ENCODE peak calls at places on chromosomes 12 and 14, in seven cellular contexts. One of them, this sample, is unnamed. For H3K4me1, the result is how much of the 10 kb centered on the place peaks cover.

GRCh38 chr14:55417955-55418354 is 6.3 kb upstream of the ATG14 start:
- DNase-seq in ovary: no peak
- DNase-seq in SK-N-SH: peak
- DNase-seq in tibial nerve: no peak
- DNase-seq in H1: no peak
- DNase-seq in transverse colon: no peak
- DNase-seq in stomach: no peak
- DNase-seq in this sample: no peak

GRCh38 chr12:57452937-57453509 is 2.1 kb upstream of the INHBE start:
- DNase-seq in tibial nerve: peak
- DNase-seq in stomach: peak
- DNase-seq in ovary: peak
- DNase-seq in transverse colon: peak
- DNase-seq in SK-N-SH: peak
- DNase-seq in H1: peak
- DNase-seq in this sample: no peak

GRCh38 chr14:93304771-93305170 is 28.1 kb downstream of the BTBD7 start:
- DNase-seq in ovary: no peak
- DNase-seq in H1: no peak
- DNase-seq in stomach: no peak
- DNase-seq in tibial nerve: no peak
- DNase-seq in SK-N-SH: no peak
- DNase-seq in transverse colon: no peak
- DNase-seq in this sample: no peak

GRCh38 chr12:40185303-40185693 is 39.5 kb upstream of the LRRK2 start:
- DNase-seq in transverse colon: no peak
- DNase-seq in stomach: no peak
- DNase-seq in H1: no peak
- DNase-seq in SK-N-SH: no peak
- DNase-seq in tibial nerve: no peak
- DNase-seq in ovary: no peak
- DNase-seq in this sample: no peak

GRCh38 chr12:32895688-32896437 is 714 bp downstream of the PKP2 start:
- DNase-seq in H1: peak
- DNase-seq in stomach: peak
- DNase-seq in tibial nerve: no peak
- DNase-seq in transverse colon: peak
- DNase-seq in ovary: peak
- DNase-seq in SK-N-SH: no peak
- DNase-seq in this sample: no peak

GRCh38 chr12:62379026-62379722 is 87.5 kb upstream of the MON2 start:
- DNase-seq in ovary: no peak
- DNase-seq in tibial nerve: no peak
- DNase-seq in stomach: no peak
- DNase-seq in SK-N-SH: no peak
- DNase-seq in H1: no peak
- DNase-seq in transverse colon: no peak
- DNase-seq in this sample: no peak

GRCh38 chr12:25755681-25756260 is 202.7 kb upstream of the LMNTD1 start:
- DNase-seq in stomach: no peak
- DNase-seq in ovary: no peak
- DNase-seq in H1: no peak
- DNase-seq in SK-N-SH: no peak
- DNase-seq in tibial nerve: no peak
- DNase-seq in transverse colon: no peak
- DNase-seq in this sample: no peak

GRCh38 chr14:35384386-35385041 is 20.0 kb downstream of the NFKBIA start:
- DNase-seq in stomach: no peak
- DNase-seq in H1: no peak
- DNase-seq in transverse colon: peak
- DNase-seq in tibial nerve: peak
- DNase-seq in SK-N-SH: no peak
- DNase-seq in ovary: peak
- DNase-seq in this sample: no peak

GRCh38 chr12:110314308-110314707 is 33.3 kb downstream of the ATP2A2 start:
- DNase-seq in ovary: no peak
- DNase-seq in SK-N-SH: no peak
- DNase-seq in H1: no peak
- DNase-seq in stomach: no peak
- DNase-seq in transverse colon: no peak
- DNase-seq in tibial nerve: no peak
- DNase-seq in this sample: no peak

GRCh38 chr14:28751467-28752058 is 15.0 kb upstream of the FOXG1 start:
- DNase-seq in ovary: no peak
- DNase-seq in SK-N-SH: peak
- DNase-seq in transverse colon: no peak
- DNase-seq in tibial nerve: no peak
- DNase-seq in stomach: peak
- DNase-seq in H1: peak
- DNase-seq in this sample: no peak

GRCh38 chr12:124698211-124698997 is 131.0 kb upstream of the NCOR2 start:
- DNase-seq in stomach: peak
- DNase-seq in transverse colon: no peak
- DNase-seq in tibial nerve: no peak
- DNase-seq in SK-N-SH: no peak
- DNase-seq in H1: no peak
- DNase-seq in ovary: no peak
- DNase-seq in this sample: no peak

GRCh38 chr14:75647650-75648049 is 13.0 kb downstream of the ERG28 start:
- DNase-seq in tibial nerve: peak
- DNase-seq in H1: no peak
- DNase-seq in transverse colon: no peak
- DNase-seq in ovary: peak
- DNase-seq in SK-N-SH: no peak
- DNase-seq in stomach: no peak
- DNase-seq in this sample: no peak

GRCh38 chr12:110080410-110080809 is 32.1 kb upstream of the C12orf76 start:
- DNase-seq in ovary: no peak
- DNase-seq in SK-N-SH: no peak
- DNase-seq in stomach: no peak
- DNase-seq in tibial nerve: no peak
- DNase-seq in H1: no peak
- DNase-seq in transverse colon: peak
- DNase-seq in this sample: no peak

GRCh38 chr12:120820885-120821510 is 83.2 kb downstream of the SPPL3 start:
- DNase-seq in SK-N-SH: no peak
- DNase-seq in H1: no peak
- DNase-seq in stomach: no peak
- DNase-seq in tibial nerve: no peak
- DNase-seq in transverse colon: no peak
- DNase-seq in ovary: no peak
- DNase-seq in this sample: no peak

GRCh38 chr14:53925201-53925766 is 31.3 kb downstream of the BMP4 start:
- DNase-seq in stomach: no peak
- DNase-seq in H1: no peak
- DNase-seq in SK-N-SH: no peak
- DNase-seq in transverse colon: no peak
- DNase-seq in tibial nerve: no peak
- DNase-seq in ovary: no peak
- DNase-seq in this sample: no peak
- H3K4me1 ChIP-seq in stomach: under half
- H3K4me1 ChIP-seq in H1: under half
- H3K4me1 ChIP-seq in SK-N-SH: under half
- H3K4me1 ChIP-seq in transverse colon: under half
- H3K4me1 ChIP-seq in tibial nerve: under half
- H3K4me1 ChIP-seq in ovary: under half
- H3K4me1 ChIP-seq in this sample: under half

GRCh38 chr12:10613334-10614055 is at the start of gene MAGOHB:
- DNase-seq in SK-N-SH: peak
- DNase-seq in stomach: peak
- DNase-seq in H1: peak
- DNase-seq in ovary: peak
- DNase-seq in tibial nerve: peak
- DNase-seq in transverse colon: peak
- DNase-seq in this sample: peak
- TF ChIP-seq EP300 in SK-N-SH: no peak
- TF ChIP-seq EP300 in stomach: no peak
- TF ChIP-seq EP300 in H1: no peak
- TF ChIP-seq EP300 in ovary: no peak
- TF ChIP-seq EP300 in tibial nerve: peak
- TF ChIP-seq EP300 in transverse colon: no peak
- TF ChIP-seq EP300 in this sample: no peak

GRCh38 chr14:104688505-104688754 is 988 bp upstream of the INF2 start:
- DNase-seq in stomach: no peak
- DNase-seq in transverse colon: no peak
- DNase-seq in ovary: no peak
- DNase-seq in tibial nerve: no peak
- DNase-seq in SK-N-SH: no peak
- DNase-seq in H1: no peak
- DNase-seq in this sample: no peak

GRCh38 chr14:104687601-104688504 is 1.6 kb upstream of the INF2 start:
- DNase-seq in H1: no peak
- DNase-seq in tibial nerve: no peak
- DNase-seq in SK-N-SH: no peak
- DNase-seq in transverse colon: peak
- DNase-seq in stomach: peak
- DNase-seq in ovary: peak
- DNase-seq in this sample: no peak

GRCh38 chr14:104690266-104690711 is 871 bp downstream of the INF2 start:
- DNase-seq in ovary: no peak
- DNase-seq in stomach: peak
- DNase-seq in tibial nerve: no peak
- DNase-seq in transverse colon: peak
- DNase-seq in H1: no peak
- DNase-seq in SK-N-SH: no peak
- DNase-seq in this sample: no peak

GRCh38 chr14:104689620-104690265 is 325 bp downstream of the INF2 start:
- DNase-seq in tibial nerve: no peak
- DNase-seq in SK-N-SH: peak
- DNase-seq in H1: no peak
- DNase-seq in stomach: no peak
- DNase-seq in transverse colon: peak
- DNase-seq in ovary: no peak
- DNase-seq in this sample: no peak

GRCh38 chr14:104688755-104689619 is at the start of gene INF2:
- DNase-seq in H1: peak
- DNase-seq in ovary: peak
- DNase-seq in transverse colon: peak
- DNase-seq in SK-N-SH: peak
- DNase-seq in tibial nerve: no peak
- DNase-seq in stomach: peak
- DNase-seq in this sample: no peak
- H3K4me1 ChIP-seq in H1: under half
- H3K4me1 ChIP-seq in ovary: under half
- H3K4me1 ChIP-seq in transverse colon: under half
- H3K4me1 ChIP-seq in SK-N-SH: under half
- H3K4me1 ChIP-seq in tibial nerve: half or more
- H3K4me1 ChIP-seq in stomach: half or more
- H3K4me1 ChIP-seq in this sample: half or more

GRCh38 chr12:65740506-65740872 is 83.8 kb upstream of the HMGA2 start:
- DNase-seq in transverse colon: no peak
- DNase-seq in H1: no peak
- DNase-seq in ovary: no peak
- DNase-seq in stomach: no peak
- DNase-seq in tibial nerve: no peak
- DNase-seq in SK-N-SH: no peak
- DNase-seq in this sample: no peak

GRCh38 chr12:65742481-65742971 is 81.8 kb upstream of the HMGA2 start:
- DNase-seq in tibial nerve: no peak
- DNase-seq in SK-N-SH: no peak
- DNase-seq in stomach: no peak
- DNase-seq in ovary: peak
- DNase-seq in H1: no peak
- DNase-seq in transverse colon: no peak
- DNase-seq in this sample: peak

GRCh38 chr12:65741662-65742480 is 82.4 kb upstream of the HMGA2 start:
- DNase-seq in tibial nerve: no peak
- DNase-seq in H1: peak
- DNase-seq in ovary: peak
- DNase-seq in SK-N-SH: peak
- DNase-seq in stomach: no peak
- DNase-seq in transverse colon: peak
- DNase-seq in this sample: no peak

GRCh38 chr12:65739606-65740005 is 84.7 kb upstream of the HMGA2 start:
- DNase-seq in stomach: no peak
- DNase-seq in ovary: no peak
- DNase-seq in SK-N-SH: no peak
- DNase-seq in transverse colon: no peak
- DNase-seq in H1: no peak
- DNase-seq in tibial nerve: no peak
- DNase-seq in this sample: no peak

GRCh38 chr12:65740873-65741600 is 83.2 kb upstream of the HMGA2 start:
- DNase-seq in SK-N-SH: peak
- DNase-seq in H1: peak
- DNase-seq in ovary: peak
- DNase-seq in transverse colon: peak
- DNase-seq in stomach: peak
- DNase-seq in tibial nerve: peak
- DNase-seq in this sample: no peak
- TF ChIP-seq EP300 in SK-N-SH: no peak
- TF ChIP-seq EP300 in H1: no peak
- TF ChIP-seq EP300 in ovary: no peak
- TF ChIP-seq EP300 in transverse colon: no peak
- TF ChIP-seq EP300 in stomach: no peak
- TF ChIP-seq EP300 in tibial nerve: no peak
- TF ChIP-seq EP300 in this sample: no peak

GRCh38 chr12:132510746-132511477 is 21.0 kb downstream of the FBRSL1 start:
- DNase-seq in transverse colon: no peak
- DNase-seq in tibial nerve: no peak
- DNase-seq in ovary: no peak
- DNase-seq in H1: no peak
- DNase-seq in SK-N-SH: no peak
- DNase-seq in stomach: no peak
- DNase-seq in this sample: no peak
- H3K4me1 ChIP-seq in transverse colon: under half
- H3K4me1 ChIP-seq in tibial nerve: under half
- H3K4me1 ChIP-seq in ovary: under half
- H3K4me1 ChIP-seq in H1: under half
- H3K4me1 ChIP-seq in SK-N-SH: under half
- H3K4me1 ChIP-seq in stomach: under half
- H3K4me1 ChIP-seq in this sample: under half

DNA sequence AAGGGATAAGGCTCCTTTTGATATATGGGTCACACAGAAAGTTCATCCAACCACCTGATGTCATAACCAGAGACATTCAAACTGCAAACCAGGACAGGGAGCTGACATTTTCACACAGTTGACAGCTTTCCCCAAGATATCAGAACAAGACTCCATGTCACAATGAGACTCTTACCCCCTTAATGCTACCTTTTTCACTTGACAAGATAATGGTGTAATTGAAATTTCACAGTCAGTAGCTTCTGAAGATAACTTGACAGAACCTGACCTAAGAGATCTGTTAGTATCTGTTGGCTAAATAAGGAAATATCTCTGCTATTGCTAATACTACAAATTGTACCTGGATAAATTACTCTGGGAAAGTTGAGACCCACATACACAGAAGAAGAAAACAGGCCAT is 187.3 kb downstream of the C12orf50 start:
- DNase-seq in ovary: no peak
- DNase-seq in stomach: no peak
- DNase-seq in transverse colon: no peak
- DNase-seq in H1: no peak
- DNase-seq in tibial nerve: no peak
- DNase-seq in SK-N-SH: no peak
- DNase-seq in this sample: no peak
- TF ChIP-seq EP300 in ovary: no peak
- TF ChIP-seq EP300 in stomach: no peak
- TF ChIP-seq EP300 in transverse colon: no peak
- TF ChIP-seq EP300 in H1: no peak
- TF ChIP-seq EP300 in tibial nerve: no peak
- TF ChIP-seq EP300 in SK-N-SH: no peak
- TF ChIP-seq EP300 in this sample: no peak